ENCODE peak calls at places on chromosomes 1 and 21, in five cellular contexts. S, K, U, I and G are unnamed samples.

GRCh38 chr1:9384751-9385245 is 92.1 kb downstream of the SPSB1 start:
- DNase-seq in I (peak), K (no peak), S (peak), U (no peak), G (no peak)

GRCh38 chr1:63592536-63593302 is 492 bp upstream of the PGM1 start:
- DNase-seq in I (no peak), S (no peak), U (no peak), K (no peak), G (peak)

GRCh38 chr1:43329995-43330751 is 7.4 kb upstream of the MPL start:
- DNase-seq in S (peak), U (peak), K (no peak), I (peak), G (no peak)

GRCh38 chr1:177128665-177129281 is 35.7 kb downstream of the ASTN1 start:
- DNase-seq in U (no peak), I (no peak), K (no peak), S (no peak), G (no peak)

GRCh38 chr1:164613176-164613575 is 54.2 kb downstream of the PBX1 start:
- DNase-seq in I (no peak), K (no peak), S (no peak), U (no peak), G (no peak)

GRCh38 chr1:64474133-64474532 is 4.2 kb downstream of the CACHD1 start:
- DNase-seq in S (no peak), I (no peak), U (no peak), K (no peak), G (no peak)

GRCh38 chr1:229254910-229255541 is 15.9 kb upstream of the RAB4A start:
- DNase-seq in U (no peak), S (no peak), K (peak), I (peak), G (no peak)

GRCh38 chr1:192807968-192808587 is 761 bp upstream of the RGS2 start:
- DNase-seq in K (no peak), I (peak), U (peak), S (no peak), G (no peak)

GRCh38 chr1:41239988-41240610 is 2.0 kb downstream of the SCMH1 start:
- DNase-seq in I (peak), U (peak), S (no peak), K (no peak), G (no peak)

GRCh38 chr1:31639543-31639942 is 5.1 kb downstream of the PEF1 start:
- DNase-seq in S (no peak), I (peak), K (no peak), U (peak), G (no peak)

GRCh38 chr1:240987928-240988327 is 369.1 kb downstream of the RGS7 start:
- DNase-seq in K (no peak), U (no peak), I (no peak), S (no peak), G (no peak)

GRCh38 chr1:17016317-17016661 is 4.6 kb upstream of the ATP13A2 start:
- DNase-seq in I (peak), K (no peak), S (no peak), U (peak), G (no peak)

GRCh38 chr1:224259986-224260385 is 70.0 kb downstream of the NVL start:
- DNase-seq in K (no peak), U (peak), S (no peak), I (peak), G (no peak)

GRCh38 chr1:111848852-111849545 is 93.3 kb downstream of the DDX20 start:
- DNase-seq in I (no peak), K (no peak), S (no peak), U (no peak), G (no peak)

GRCh38 chr1:98110674-98111073 is 189.8 kb upstream of the DPYD start:
- DNase-seq in K (no peak), I (peak), S (no peak), U (peak), G (no peak)

GRCh38 chr21:39705849-39706248 is 39.1 kb upstream of the IGSF5 start:
- DNase-seq in U (peak), I (peak), K (no peak), S (no peak), G (no peak)

GRCh38 chr1:59750612-59751395 is 63.9 kb upstream of the HOOK1 start:
- DNase-seq in S (peak), K (no peak), I (peak), U (peak), G (no peak)

GRCh38 chr1:35442737-35443136 is 114.5 kb downstream of the KIAA0319L start:
- DNase-seq in S (no peak), I (no peak), K (no peak), U (no peak), G (no peak)

GRCh38 chr1:68791800-68792199 is 294.9 kb upstream of the DEPDC1 start:
- DNase-seq in I (no peak), U (no peak), S (no peak), K (no peak), G (no peak)

GRCh38 chr1:235642943-235643371 is 6.6 kb downstream of the GNG4 start:
- DNase-seq in S (no peak), U (no peak), I (no peak), K (no peak), G (no peak)

GRCh38 chr21:40563845-40564717 is 282.9 kb downstream of the DSCAM start:
- DNase-seq in U (no peak), I (no peak), K (no peak), S (no peak), G (no peak)

GRCh38 chr1:100995196-100995983 is 30.2 kb downstream of the DPH5 start:
- DNase-seq in I (no peak), U (no peak), S (no peak), K (no peak), G (no peak)